ENCODE peak calls at places on chromosomes 1 and 21, in five cellular contexts. M is NCI-H510A; B is activated T-cell treated with anti-CD3 and anti-CD28 coated beads, Interleukin-2, amount 50 U/mL, for 24 hours; O is NCI-H2081 treated with DMSO at 0.1 percent for 48 hours; S is HEK293T. F is an unnamed sample.

GRCh38 chr1:54016343-54017282 is 1.4 kb downstream of the LDLRAD1 start:
- DNase-seq in B (no peak), O (no peak), S (no peak), M (peak), F (peak)

GRCh38 chr1:26833432-26834405 is 7.2 kb downstream of the ZDHHC18 start:
- DNase-seq in B (peak), S (no peak), O (no peak), M (no peak), F (no peak)

GRCh38 chr1:52033190-52034049 is at the start of gene KTI12:
- DNase-seq in M (peak), O (peak), S (peak), B (peak), F (peak)

GRCh38 chr1:29508458-29509107 is 272.3 kb downstream of the PTPRU start:
- DNase-seq in O (no peak), M (no peak), S (no peak), B (no peak), F (no peak)

GRCh38 chr1:27634166-27634981 is 611 bp downstream of the FGR start:
- DNase-seq in O (no peak), S (no peak), M (no peak), B (peak), F (no peak)

GRCh38 chr1:31181515-31182343 is 58.0 kb downstream of the NKAIN1 start:
- DNase-seq in S (peak), B (peak), M (no peak), O (no peak), F (no peak)

GRCh38 chr1:16013220-16013907 is 4.5 kb downstream of the HSPB7 start:
- DNase-seq in M (no peak), O (no peak), S (no peak), B (peak), F (no peak)

GRCh38 chr1:61424382-61424781 is 300.6 kb downstream of the TM2D1 start:
- DNase-seq in S (no peak), B (no peak), M (peak), O (no peak), F (peak)

GRCh38 chr21:42248783-42249597 is 30.1 kb downstream of the ABCG1 start:
- DNase-seq in M (no peak), O (no peak), B (no peak), S (no peak), F (no peak)

GRCh38 chr1:203170625-203171330 is 4.8 kb downstream of the MYBPH start:
- DNase-seq in B (no peak), M (no peak), S (no peak), O (no peak), F (no peak)

GRCh38 chr1:116853680-116854191 is 56.0 kb upstream of the PTGFRN start:
- DNase-seq in B (no peak), S (peak), O (peak), M (peak), F (no peak)

GRCh38 chr1:228351850-228352249 is 54.8 kb downstream of the TRIM11 start:
- DNase-seq in S (no peak), B (no peak), M (no peak), O (no peak), F (no peak)

GRCh38 chr21:45523411-45524101 is 18.7 kb downstream of the SLC19A1 start:
- DNase-seq in M (no peak), S (no peak), B (peak), O (no peak), F (no peak)

GRCh38 chr1:229408458-229409037 is 25.3 kb downstream of the ACTA1 start:
- DNase-seq in M (no peak), S (no peak), B (no peak), O (peak), F (no peak)

GRCh38 chr1:155093938-155094621 is 15.4 kb downstream of the EFNA3 start:
- DNase-seq in M (peak), O (peak), S (no peak), B (peak), F (peak)

GRCh38 chr1:109950509-109950908 is 34.1 kb upstream of the AHCYL1 start:
- DNase-seq in S (no peak), B (no peak), O (no peak), M (no peak), F (no peak)

GRCh38 chr1:246111570-246111969 is 395.5 kb downstream of the SMYD3 start:
- DNase-seq in M (no peak), B (no peak), S (no peak), O (no peak), F (no peak)

GRCh38 chr1:10939654-10940450 is 72.6 kb upstream of the TARDBP start:
- DNase-seq in O (no peak), B (peak), M (no peak), S (no peak), F (no peak)

GRCh38 chr1:169271094-169271493 is 96.5 kb downstream of the NME7 start:
- DNase-seq in S (no peak), O (no peak), M (no peak), B (no peak), F (no peak)

GRCh38 chr1:27416387-27417111 is 24.1 kb downstream of the GPR3 start:
- DNase-seq in B (no peak), M (no peak), O (peak), S (peak), F (no peak)

GRCh38 chr21:29511076-29511475 is 212.4 kb downstream of the BACH1 start:
- DNase-seq in B (no peak), O (no peak), M (no peak), S (no peak), F (no peak)

GRCh38 chr1:57712846-57713245 is 289.0 kb upstream of the DAB1 start:
- DNase-seq in S (no peak), O (no peak), B (no peak), M (no peak), F (no peak)

GRCh38 chr1:166471359-166471758 is 304.6 kb upstream of the FAM78B start:
- DNase-seq in M (no peak), B (no peak), O (no peak), S (no peak), F (no peak)

GRCh38 chr1:209586341-209586740 is 2.8 kb downstream of the CAMK1G start:
- DNase-seq in S (no peak), M (no peak), B (no peak), O (no peak), F (no peak)

GRCh38 chr1:67264899-67265298 is 42.8 kb upstream of the IL12RB2 start:
- DNase-seq in S (no peak), B (no peak), M (no peak), O (no peak), F (no peak)

GRCh38 chr1:172343246-172344099 is 77.0 kb upstream of the C1orf105 start:
- DNase-seq in B (no peak), O (no peak), S (no peak), M (no peak), F (no peak)

GRCh38 chr1:222975472-222976122 is 160.8 kb downstream of the DISP1 start:
- DNase-seq in B (no peak), M (no peak), O (no peak), S (no peak), F (peak)

GRCh38 chr1:31753623-31754349 is 10.4 kb downstream of the ADGRB2 start:
- DNase-seq in B (no peak), M (peak), S (no peak), O (peak), F (peak)

GRCh38 chr1:3034162-3034561 is 12.9 kb downstream of the ACTRT2 start:
- DNase-seq in B (peak), O (no peak), S (no peak), M (no peak), F (no peak)

GRCh38 chr1:114861384-114861783 is 6.7 kb downstream of the SYCP1 start:
- DNase-seq in M (no peak), B (no peak), S (no peak), O (no peak), F (no peak)

GRCh38 chr1:64173300-64173940 is 30.0 kb upstream of the UBE2U start:
- DNase-seq in S (no peak), M (no peak), B (no peak), O (no peak), F (no peak)

GRCh38 chr1:94656982-94657381 is 115.4 kb upstream of the F3 start:
- DNase-seq in M (no peak), S (no peak), B (no peak), O (no peak), F (no peak)

GRCh38 chr1:59669752-59670312 is 144.9 kb upstream of the HOOK1 start:
- DNase-seq in O (no peak), M (no peak), S (no peak), B (no peak), F (no peak)